ENCODE peak calls at places on chromosomes 4 and X, in five cellular contexts. C, S, D, H and X are unnamed samples.

GRCh38 chr4:111641813-111642579 is 503.3 kb upstream of the FAM241A start:
- DNase-seq in H (peak), D (peak), C (peak), S (peak), X (peak)

GRCh38 chr4:163666335-163666888 is 171.9 kb downstream of the TMA16 start:
- DNase-seq in S (no peak), H (no peak), C (no peak), D (no peak), X (no peak)

GRCh38 chr4:26048962-26049361 is 134.9 kb downstream of the SMIM20 start:
- DNase-seq in H (no peak), C (peak), S (no peak), D (no peak), X (no peak)

GRCh38 chr4:43471950-43472349 is 579.4 kb downstream of the GRXCR1 start:
- DNase-seq in D (no peak), C (no peak), S (no peak), H (no peak), X (no peak)

GRCh38 chrX:154750301-154751120 is at the start of gene GAB3:
- DNase-seq in S (peak), H (peak), D (peak), C (peak), X (no peak)

GRCh38 chr4:726235-726787 is 20.7 kb downstream of the PCGF3 start:
- DNase-seq in D (no peak), H (no peak), S (no peak), C (no peak), X (no peak)

GRCh38 chrX:77788050-77788449 is 2.0 kb upstream of the ATRX start:
- DNase-seq in C (no peak), S (no peak), H (peak), D (no peak), X (no peak)

GRCh38 chr4:71266090-71266794 is 72.6 kb upstream of the SLC4A4 start:
- DNase-seq in H (peak), C (no peak), S (no peak), D (no peak), X (no peak)

GRCh38 chr4:39636786-39637185 is 1.9 kb downstream of the SMIM14 start:
- DNase-seq in D (no peak), S (no peak), H (peak), C (no peak), X (no peak)

GRCh38 chr4:122814426-122814825 is 12.2 kb upstream of the FGF2 start:
- DNase-seq in H (no peak), S (no peak), D (no peak), C (no peak), X (no peak)

GRCh38 chrX:95703696-95704095 is 980.9 kb upstream of the DIAPH2 start:
- DNase-seq in D (no peak), H (no peak), S (no peak), C (no peak), X (no peak)

GRCh38 chr4:173522874-173523395 is 7.1 kb downstream of the HAND2 start:
- DNase-seq in S (no peak), H (no peak), C (no peak), D (no peak), X (no peak)

GRCh38 chr4:102343964-102344519 is 1.2 kb downstream of the SLC39A8 start:
- DNase-seq in S (peak), D (no peak), C (no peak), H (peak), X (no peak)

GRCh38 chrX:8845060-8845459 is 43.9 kb upstream of the FAM9A start:
- DNase-seq in S (no peak), C (no peak), D (no peak), H (peak), X (no peak)

GRCh38 chr4:88188738-88189417 is 30.4 kb upstream of the ABCG2 start:
- DNase-seq in D (no peak), S (no peak), H (no peak), C (no peak), X (no peak)

GRCh38 chr4:103429283-103429682 is 231.1 kb upstream of the CENPE start:
- DNase-seq in S (no peak), H (no peak), D (no peak), C (no peak), X (no peak)

GRCh38 chr4:2923141-2923551 is 40.1 kb downstream of the NOP14 start:
- DNase-seq in D (no peak), C (no peak), S (no peak), H (no peak), X (no peak)

GRCh38 chr4:48261288-48261687 is 8.3 kb downstream of the TEC start:
- DNase-seq in D (no peak), C (no peak), S (no peak), H (no peak), X (no peak)

GRCh38 chrX:135345328-135345645 is 36.0 kb downstream of the ETDC start:
- DNase-seq in S (peak), H (peak), D (peak), C (peak), X (no peak)

GRCh38 chr4:91916219-91916618 is 387.5 kb upstream of the GRID2 start:
- DNase-seq in H (no peak), C (no peak), D (no peak), S (no peak), X (no peak)

GRCh38 chr4:175999944-176000343 is 65.7 kb upstream of the WDR17 start:
- DNase-seq in S (no peak), D (no peak), C (no peak), H (no peak), X (no peak)

GRCh38 chr4:5465529-5465928 is 242.8 kb downstream of the EVC2 start:
- DNase-seq in H (no peak), S (no peak), D (no peak), C (no peak), X (no peak)

GRCh38 chr4:94534401-94535312 is 82.9 kb downstream of the PDLIM5 start:
- DNase-seq in H (no peak), C (no peak), D (no peak), S (no peak), X (no peak)